ENCODE peak calls at places on chromosomes 12 and 14, in five cellular contexts. L is natural killer cell treated with Interleukin-12 subunit alpha and Interleukin-12 subunit beta and Interleukin-15 and Interleukin-18, amount 100 ng/mL, for 72 hours; I is tibial artery; W is CD4-positive, CD25-positive, alpha-beta regulatory T cell; U is iris pigment epithelial cell. B is an unnamed sample.

GRCh38 chr12:108560752-108561719 is at the start of gene SART3:
- DNase-seq in L (peak; percentile 80), I (peak; percentile 85), W (peak; percentile 91), U (peak; percentile 90), B (peak; percentile 92)

GRCh38 chr12:92208613-92209121 is 63.0 kb upstream of the BTG1 start:
- DNase-seq in L (no peak), I (no peak), W (peak; percentile 49), U (peak; percentile 88), B (peak; percentile 70)

GRCh38 chr12:68976304-68976915 is 43.4 kb upstream of the CPM start:
- DNase-seq in L (no peak), I (no peak), W (no peak), U (no peak), B (no peak)

GRCh38 chr12:110234197-110235154 is 46.6 kb upstream of the ATP2A2 start:
- DNase-seq in L (no peak), I (no peak), W (no peak), U (peak; percentile 61), B (no peak)

GRCh38 chr14:69784942-69785341 is 12.1 kb downstream of the SLC10A1 start:
- DNase-seq in L (no peak), I (no peak), W (no peak), U (no peak), B (no peak)

GRCh38 chr14:92553456-92553855 is 39.9 kb downstream of the RIN3 start:
- DNase-seq in L (peak; percentile 86), I (no peak), W (no peak), U (peak; percentile 78), B (peak; percentile 40)

GRCh38 chr12:124453419-124454351 is 113.7 kb downstream of the NCOR2 start:
- DNase-seq in L (peak; percentile 92), I (peak; percentile 97), W (peak; percentile 69), U (peak; percentile 39), B (peak; percentile 84)

GRCh38 chr12:127178463-127178862 is 1088.5 kb upstream of the TMEM132C start:
- DNase-seq in L (no peak), I (no peak), W (no peak), U (no peak), B (no peak)

GRCh38 chr12:132078190-132078589 is 65.9 kb downstream of the DDX51 start:
- DNase-seq in L (no peak), I (no peak), W (no peak), U (peak; percentile 84), B (no peak)

GRCh38 chr14:59768855-59769254 is 101.7 kb downstream of the RTN1 start:
- DNase-seq in L (no peak), I (no peak), W (no peak), U (peak; percentile 62), B (no peak)

GRCh38 chr12:49868952-49869815 is 26.3 kb upstream of the BCDIN3D start:
- DNase-seq in L (no peak), I (peak; percentile 90), W (no peak), U (peak; percentile 95), B (peak; percentile 22)

GRCh38 chr12:102300824-102301461 is 103.3 kb upstream of the PMCH start:
- DNase-seq in L (no peak), I (no peak), W (no peak), U (peak; percentile 75), B (peak; percentile 12)

B was measured in A549.